ENCODE peak calls at places on chromosome 11, in five cellular contexts. One of them, this sample, is unnamed.

GRCh38 chr11:704189-704798 is 1.7 kb upstream of the EPS8L2 start:
- DNase-seq in activated CD4-positive, alpha-beta T cell treated with anti-CD3 and anti-CD28 coated beads, Interleukin-2, amount 50 U/mL, for 48 hours: no peak
- DNase-seq in NCI-H774: no peak
- DNase-seq in fibroblast of the conjunctiva: no peak
- DNase-seq in HCEC 1CT: no peak
- DNase-seq in this sample: no peak

GRCh38 chr11:72493426-72494108 is 59.2 kb upstream of the CLPB start:
- DNase-seq in activated CD4-positive, alpha-beta T cell treated with anti-CD3 and anti-CD28 coated beads, Interleukin-2, amount 50 U/mL, for 48 hours: no peak
- DNase-seq in NCI-H774: no peak
- DNase-seq in fibroblast of the conjunctiva: no peak
- DNase-seq in HCEC 1CT: no peak
- DNase-seq in this sample: peak

GRCh38 chr11:75777461-75778110 is 9.0 kb downstream of the DGAT2 start:
- DNase-seq in activated CD4-positive, alpha-beta T cell treated with anti-CD3 and anti-CD28 coated beads, Interleukin-2, amount 50 U/mL, for 48 hours: no peak
- DNase-seq in NCI-H774: no peak
- DNase-seq in fibroblast of the conjunctiva: no peak
- DNase-seq in HCEC 1CT: no peak
- DNase-seq in this sample: no peak

GRCh38 chr11:117972589-117973445 is 13.4 kb upstream of the IL10RA start:
- DNase-seq in activated CD4-positive, alpha-beta T cell treated with anti-CD3 and anti-CD28 coated beads, Interleukin-2, amount 50 U/mL, for 48 hours: no peak
- DNase-seq in NCI-H774: peak
- DNase-seq in fibroblast of the conjunctiva: no peak
- DNase-seq in HCEC 1CT: no peak
- DNase-seq in this sample: no peak

GRCh38 chr11:131737357-131737756 is 366.9 kb downstream of the NTM start:
- DNase-seq in activated CD4-positive, alpha-beta T cell treated with anti-CD3 and anti-CD28 coated beads, Interleukin-2, amount 50 U/mL, for 48 hours: no peak
- DNase-seq in NCI-H774: no peak
- DNase-seq in fibroblast of the conjunctiva: no peak
- DNase-seq in HCEC 1CT: peak
- DNase-seq in this sample: no peak

GRCh38 chr11:62015615-62016014 is 48.2 kb upstream of the FTH1 start:
- DNase-seq in activated CD4-positive, alpha-beta T cell treated with anti-CD3 and anti-CD28 coated beads, Interleukin-2, amount 50 U/mL, for 48 hours: no peak
- DNase-seq in NCI-H774: no peak
- DNase-seq in fibroblast of the conjunctiva: no peak
- DNase-seq in HCEC 1CT: no peak
- DNase-seq in this sample: no peak

GRCh38 chr11:61498767-61499341 is 9.7 kb upstream of the LRRC10B start:
- DNase-seq in activated CD4-positive, alpha-beta T cell treated with anti-CD3 and anti-CD28 coated beads, Interleukin-2, amount 50 U/mL, for 48 hours: no peak
- DNase-seq in NCI-H774: no peak
- DNase-seq in fibroblast of the conjunctiva: no peak
- DNase-seq in HCEC 1CT: no peak
- DNase-seq in this sample: no peak

GRCh38 chr11:15826826-15827225 is 529.5 kb downstream of the SOX6 start:
- DNase-seq in activated CD4-positive, alpha-beta T cell treated with anti-CD3 and anti-CD28 coated beads, Interleukin-2, amount 50 U/mL, for 48 hours: peak
- DNase-seq in NCI-H774: no peak
- DNase-seq in fibroblast of the conjunctiva: no peak
- DNase-seq in HCEC 1CT: no peak
- DNase-seq in this sample: peak

GRCh38 chr11:121023848-121024751 is at the start of gene TBCEL:
- DNase-seq in activated CD4-positive, alpha-beta T cell treated with anti-CD3 and anti-CD28 coated beads, Interleukin-2, amount 50 U/mL, for 48 hours: peak
- DNase-seq in NCI-H774: peak
- DNase-seq in fibroblast of the conjunctiva: peak
- DNase-seq in HCEC 1CT: peak
- DNase-seq in this sample: peak

GRCh38 chr11:66123902-66124301 is 53.8 kb downstream of the PACS1 start:
- DNase-seq in activated CD4-positive, alpha-beta T cell treated with anti-CD3 and anti-CD28 coated beads, Interleukin-2, amount 50 U/mL, for 48 hours: no peak
- DNase-seq in NCI-H774: no peak
- DNase-seq in fibroblast of the conjunctiva: no peak
- DNase-seq in HCEC 1CT: no peak
- DNase-seq in this sample: no peak

GRCh38 chr11:85961930-85962363 is 106.8 kb downstream of the CCDC83 start:
- DNase-seq in activated CD4-positive, alpha-beta T cell treated with anti-CD3 and anti-CD28 coated beads, Interleukin-2, amount 50 U/mL, for 48 hours: no peak
- DNase-seq in NCI-H774: no peak
- DNase-seq in fibroblast of the conjunctiva: no peak
- DNase-seq in HCEC 1CT: no peak
- DNase-seq in this sample: no peak

GRCh38 chr11:18011633-18012313 is 1.1 kb downstream of the SERGEF start:
- DNase-seq in activated CD4-positive, alpha-beta T cell treated with anti-CD3 and anti-CD28 coated beads, Interleukin-2, amount 50 U/mL, for 48 hours: no peak
- DNase-seq in NCI-H774: no peak
- DNase-seq in fibroblast of the conjunctiva: no peak
- DNase-seq in HCEC 1CT: no peak
- DNase-seq in this sample: no peak

GRCh38 chr11:62805991-62806441 is 776 bp upstream of the NXF1 start:
- DNase-seq in activated CD4-positive, alpha-beta T cell treated with anti-CD3 and anti-CD28 coated beads, Interleukin-2, amount 50 U/mL, for 48 hours: peak
- DNase-seq in NCI-H774: no peak
- DNase-seq in fibroblast of the conjunctiva: no peak
- DNase-seq in HCEC 1CT: no peak
- DNase-seq in this sample: peak

GRCh38 chr11:133896642-133897330 is 51.5 kb upstream of the SPATA19 start:
- DNase-seq in activated CD4-positive, alpha-beta T cell treated with anti-CD3 and anti-CD28 coated beads, Interleukin-2, amount 50 U/mL, for 48 hours: no peak
- DNase-seq in NCI-H774: no peak
- DNase-seq in fibroblast of the conjunctiva: no peak
- DNase-seq in HCEC 1CT: no peak
- DNase-seq in this sample: no peak

GRCh38 chr11:71562120-71562519 is 3.2 kb upstream of the KRTAP5-10 start:
- DNase-seq in activated CD4-positive, alpha-beta T cell treated with anti-CD3 and anti-CD28 coated beads, Interleukin-2, amount 50 U/mL, for 48 hours: no peak
- DNase-seq in NCI-H774: no peak
- DNase-seq in fibroblast of the conjunctiva: no peak
- DNase-seq in HCEC 1CT: no peak
- DNase-seq in this sample: no peak

GRCh38 chr11:133650082-133650481 is 117.8 kb upstream of the OPCML start:
- DNase-seq in activated CD4-positive, alpha-beta T cell treated with anti-CD3 and anti-CD28 coated beads, Interleukin-2, amount 50 U/mL, for 48 hours: no peak
- DNase-seq in NCI-H774: no peak
- DNase-seq in fibroblast of the conjunctiva: no peak
- DNase-seq in HCEC 1CT: no peak
- DNase-seq in this sample: no peak

GRCh38 chr11:67507242-67507890 is 596 bp downstream of the CDK2AP2 start:
- DNase-seq in activated CD4-positive, alpha-beta T cell treated with anti-CD3 and anti-CD28 coated beads, Interleukin-2, amount 50 U/mL, for 48 hours: no peak
- DNase-seq in NCI-H774: peak
- DNase-seq in fibroblast of the conjunctiva: peak
- DNase-seq in HCEC 1CT: peak
- DNase-seq in this sample: no peak

GRCh38 chr11:10490398-10491232 is 35.6 kb downstream of the AMPD3 start:
- DNase-seq in activated CD4-positive, alpha-beta T cell treated with anti-CD3 and anti-CD28 coated beads, Interleukin-2, amount 50 U/mL, for 48 hours: no peak
- DNase-seq in NCI-H774: peak
- DNase-seq in fibroblast of the conjunctiva: peak
- DNase-seq in HCEC 1CT: peak
- DNase-seq in this sample: peak

GRCh38 chr11:73856001-73856663 is 20.5 kb downstream of the COA4 start:
- DNase-seq in activated CD4-positive, alpha-beta T cell treated with anti-CD3 and anti-CD28 coated beads, Interleukin-2, amount 50 U/mL, for 48 hours: no peak
- DNase-seq in NCI-H774: no peak
- DNase-seq in fibroblast of the conjunctiva: no peak
- DNase-seq in HCEC 1CT: no peak
- DNase-seq in this sample: no peak

GRCh38 chr11:66119348-66120133 is 49.5 kb downstream of the PACS1 start:
- DNase-seq in activated CD4-positive, alpha-beta T cell treated with anti-CD3 and anti-CD28 coated beads, Interleukin-2, amount 50 U/mL, for 48 hours: no peak
- DNase-seq in NCI-H774: no peak
- DNase-seq in fibroblast of the conjunctiva: no peak
- DNase-seq in HCEC 1CT: peak
- DNase-seq in this sample: no peak

GRCh38 chr11:96228472-96228871 is 114.5 kb downstream of the MAML2 start:
- DNase-seq in activated CD4-positive, alpha-beta T cell treated with anti-CD3 and anti-CD28 coated beads, Interleukin-2, amount 50 U/mL, for 48 hours: no peak
- DNase-seq in NCI-H774: no peak
- DNase-seq in fibroblast of the conjunctiva: peak
- DNase-seq in HCEC 1CT: peak
- DNase-seq in this sample: no peak